ENCODE peak calls at places on chromosome 17, in ten cellular contexts. One of them, this sample, is unnamed.
A peak's percentile ranks its signal among the peaks of the same experiment; 100 is the strongest.

GRCh38 chr17:7017827-7018200 is 5.0 kb upstream of the BCL6B start:
- DNase-seq in heart left ventricle: no peak
- DNase-seq in prostate gland: no peak
- DNase-seq in Peyer's patch: no peak
- DNase-seq in CD4-positive, alpha-beta T cell: no peak
- DNase-seq in uterus: no peak
- DNase-seq in brain microvascular endothelial cell: no peak
- DNase-seq in thyroid gland: no peak
- DNase-seq in left ventricle myocardium inferior: no peak
- DNase-seq in fibroblast of lung: no peak
- DNase-seq in this sample: no peak

GRCh38 chr17:29711588-29712385 is 89.1 kb upstream of the CORO6 start:
- DNase-seq in heart left ventricle: no peak
- DNase-seq in prostate gland: no peak
- DNase-seq in Peyer's patch: no peak
- DNase-seq in CD4-positive, alpha-beta T cell: no peak
- DNase-seq in uterus: no peak
- DNase-seq in brain microvascular endothelial cell: no peak
- DNase-seq in thyroid gland: no peak
- DNase-seq in left ventricle myocardium inferior: no peak
- DNase-seq in fibroblast of lung: no peak
- DNase-seq in this sample: no peak

GRCh38 chr17:64213995-64214507 is 49.0 kb downstream of the TEX2 start:
- DNase-seq in heart left ventricle: no peak
- DNase-seq in prostate gland: no peak
- DNase-seq in Peyer's patch: no peak
- DNase-seq in CD4-positive, alpha-beta T cell: no peak
- DNase-seq in uterus: no peak
- DNase-seq in brain microvascular endothelial cell: peak; percentile 40
- DNase-seq in thyroid gland: no peak
- DNase-seq in left ventricle myocardium inferior: no peak
- DNase-seq in fibroblast of lung: peak; percentile 72
- DNase-seq in this sample: no peak

GRCh38 chr17:76866774-76867577 is 1.2 kb upstream of the MGAT5B start:
- DNase-seq in heart left ventricle: no peak
- DNase-seq in prostate gland: no peak
- DNase-seq in Peyer's patch: no peak
- DNase-seq in CD4-positive, alpha-beta T cell: no peak
- DNase-seq in uterus: no peak
- DNase-seq in brain microvascular endothelial cell: peak; percentile 54
- DNase-seq in thyroid gland: no peak
- DNase-seq in left ventricle myocardium inferior: no peak
- DNase-seq in fibroblast of lung: peak; percentile 75
- DNase-seq in this sample: no peak

GRCh38 chr17:75262112-75262606 is 480 bp downstream of the MRPS7 start:
- DNase-seq in heart left ventricle: no peak
- DNase-seq in prostate gland: no peak
- DNase-seq in Peyer's patch: no peak
- DNase-seq in CD4-positive, alpha-beta T cell: no peak
- DNase-seq in uterus: no peak
- DNase-seq in brain microvascular endothelial cell: no peak
- DNase-seq in thyroid gland: peak; percentile 17
- DNase-seq in left ventricle myocardium inferior: no peak
- DNase-seq in fibroblast of lung: peak; percentile 51
- DNase-seq in this sample: no peak

GRCh38 chr17:75010683-75011406 is 1.6 kb upstream of the MRPL58 start:
- DNase-seq in heart left ventricle: peak; percentile 64
- DNase-seq in prostate gland: no peak
- DNase-seq in Peyer's patch: peak; percentile 52
- DNase-seq in CD4-positive, alpha-beta T cell: no peak
- DNase-seq in uterus: peak; percentile 74
- DNase-seq in brain microvascular endothelial cell: no peak
- DNase-seq in thyroid gland: peak; percentile 12
- DNase-seq in left ventricle myocardium inferior: peak; percentile 54
- DNase-seq in fibroblast of lung: peak; percentile 42
- DNase-seq in this sample: peak; percentile 57

GRCh38 chr17:63116967-63117366 is 150.9 kb downstream of the TANC2 start:
- DNase-seq in heart left ventricle: no peak
- DNase-seq in prostate gland: peak; percentile 5
- DNase-seq in Peyer's patch: no peak
- DNase-seq in CD4-positive, alpha-beta T cell: no peak
- DNase-seq in uterus: no peak
- DNase-seq in brain microvascular endothelial cell: peak; percentile 41
- DNase-seq in thyroid gland: no peak
- DNase-seq in left ventricle myocardium inferior: no peak
- DNase-seq in fibroblast of lung: peak; percentile 91
- DNase-seq in this sample: peak; percentile 61

GRCh38 chr17:76318586-76318985 is 10.5 kb upstream of the QRICH2 start:
- DNase-seq in heart left ventricle: no peak
- DNase-seq in prostate gland: no peak
- DNase-seq in Peyer's patch: no peak
- DNase-seq in CD4-positive, alpha-beta T cell: no peak
- DNase-seq in uterus: no peak
- DNase-seq in brain microvascular endothelial cell: peak; percentile 67
- DNase-seq in thyroid gland: no peak
- DNase-seq in left ventricle myocardium inferior: no peak
- DNase-seq in fibroblast of lung: no peak
- DNase-seq in this sample: no peak

GRCh38 chr17:56973520-56973919 is 4.4 kb upstream of the SCPEP1 start:
- DNase-seq in heart left ventricle: no peak
- DNase-seq in prostate gland: peak; percentile 61
- DNase-seq in Peyer's patch: no peak
- DNase-seq in CD4-positive, alpha-beta T cell: no peak
- DNase-seq in uterus: no peak
- DNase-seq in brain microvascular endothelial cell: no peak
- DNase-seq in thyroid gland: peak; percentile 68
- DNase-seq in left ventricle myocardium inferior: no peak
- DNase-seq in fibroblast of lung: peak; percentile 18
- DNase-seq in this sample: no peak

GRCh38 chr17:40364121-40364861 is at the start of gene GJD3:
- DNase-seq in heart left ventricle: peak; percentile 51
- DNase-seq in prostate gland: no peak
- DNase-seq in Peyer's patch: no peak
- DNase-seq in CD4-positive, alpha-beta T cell: no peak
- DNase-seq in uterus: no peak
- DNase-seq in brain microvascular endothelial cell: no peak
- DNase-seq in thyroid gland: no peak
- DNase-seq in left ventricle myocardium inferior: no peak
- DNase-seq in fibroblast of lung: no peak
- DNase-seq in this sample: no peak

GRCh38 chr17:58331815-58332719 is 3.5 kb upstream of the TSPOAP1 start:
- DNase-seq in heart left ventricle: peak; percentile 80
- DNase-seq in prostate gland: no peak
- DNase-seq in Peyer's patch: peak; percentile 97
- DNase-seq in CD4-positive, alpha-beta T cell: peak; percentile 95
- DNase-seq in uterus: peak; percentile 32
- DNase-seq in brain microvascular endothelial cell: no peak
- DNase-seq in thyroid gland: peak; percentile 45
- DNase-seq in left ventricle myocardium inferior: peak; percentile 74
- DNase-seq in fibroblast of lung: no peak
- DNase-seq in this sample: no peak

GRCh38 chr17:6551356-6551755 is 5.0 kb downstream of the PITPNM3 start:
- DNase-seq in heart left ventricle: no peak
- DNase-seq in prostate gland: peak; percentile 38
- DNase-seq in Peyer's patch: no peak
- DNase-seq in CD4-positive, alpha-beta T cell: no peak
- DNase-seq in uterus: no peak
- DNase-seq in brain microvascular endothelial cell: no peak
- DNase-seq in thyroid gland: peak; percentile 60
- DNase-seq in left ventricle myocardium inferior: no peak
- DNase-seq in fibroblast of lung: no peak
- DNase-seq in this sample: no peak

DNA sequence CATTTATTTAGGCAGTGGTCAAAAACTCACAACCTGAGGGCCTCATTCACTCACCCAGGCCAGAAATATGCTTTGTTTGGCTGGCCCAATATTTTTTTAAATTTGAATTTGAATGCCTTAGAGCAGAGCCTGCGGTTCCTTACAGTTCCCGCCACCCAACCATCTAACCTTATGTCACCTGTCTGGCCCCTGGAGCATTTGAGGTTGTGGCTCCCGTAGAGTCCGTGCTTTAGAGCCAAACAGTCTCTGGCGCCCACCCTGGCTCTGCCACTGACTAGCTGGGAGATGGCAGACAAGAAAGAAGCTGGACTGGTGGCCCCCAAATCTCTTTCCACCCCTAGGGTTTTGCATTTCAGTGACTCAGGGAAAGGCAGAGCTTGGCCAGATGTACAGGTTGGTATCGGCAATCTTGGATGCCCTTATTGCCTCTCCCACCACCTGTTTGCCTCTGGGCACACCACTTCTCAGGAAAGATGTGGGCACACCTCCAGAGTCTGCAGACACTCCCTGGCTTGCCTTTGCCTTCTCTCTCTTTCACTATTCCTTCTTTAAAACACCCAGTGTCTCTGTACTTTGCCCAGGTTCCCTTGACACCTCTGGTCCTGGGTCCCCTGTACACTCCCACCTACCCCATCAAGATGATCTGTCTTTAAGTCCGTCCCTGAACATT is 1.9 kb upstream of the MAP3K14 start:
- DNase-seq in heart left ventricle: no peak
- DNase-seq in prostate gland: no peak
- DNase-seq in Peyer's patch: no peak
- DNase-seq in CD4-positive, alpha-beta T cell: no peak
- DNase-seq in uterus: no peak
- DNase-seq in brain microvascular endothelial cell: no peak
- DNase-seq in thyroid gland: no peak
- DNase-seq in left ventricle myocardium inferior: no peak
- DNase-seq in fibroblast of lung: no peak
- DNase-seq in this sample: no peak
- H3K27ac ChIP-seq in heart left ventricle: no peak overlapping the region
- H3K27ac ChIP-seq in prostate gland: peak overlapping the region; percentile 57
- H3K27ac ChIP-seq in Peyer's patch: peak overlapping the region; percentile 82
- H3K27ac ChIP-seq in CD4-positive, alpha-beta T cell: no peak overlapping the region
- H3K27ac ChIP-seq in uterus: no peak overlapping the region
- H3K27ac ChIP-seq in brain microvascular endothelial cell: peak overlapping the region; percentile 68
- H3K27ac ChIP-seq in thyroid gland: no peak overlapping the region
- H3K27ac ChIP-seq in left ventricle myocardium inferior: no peak overlapping the region
- H3K27ac ChIP-seq in fibroblast of lung: no peak overlapping the region
- H3K27ac ChIP-seq in this sample: no peak overlapping the region

DNA sequence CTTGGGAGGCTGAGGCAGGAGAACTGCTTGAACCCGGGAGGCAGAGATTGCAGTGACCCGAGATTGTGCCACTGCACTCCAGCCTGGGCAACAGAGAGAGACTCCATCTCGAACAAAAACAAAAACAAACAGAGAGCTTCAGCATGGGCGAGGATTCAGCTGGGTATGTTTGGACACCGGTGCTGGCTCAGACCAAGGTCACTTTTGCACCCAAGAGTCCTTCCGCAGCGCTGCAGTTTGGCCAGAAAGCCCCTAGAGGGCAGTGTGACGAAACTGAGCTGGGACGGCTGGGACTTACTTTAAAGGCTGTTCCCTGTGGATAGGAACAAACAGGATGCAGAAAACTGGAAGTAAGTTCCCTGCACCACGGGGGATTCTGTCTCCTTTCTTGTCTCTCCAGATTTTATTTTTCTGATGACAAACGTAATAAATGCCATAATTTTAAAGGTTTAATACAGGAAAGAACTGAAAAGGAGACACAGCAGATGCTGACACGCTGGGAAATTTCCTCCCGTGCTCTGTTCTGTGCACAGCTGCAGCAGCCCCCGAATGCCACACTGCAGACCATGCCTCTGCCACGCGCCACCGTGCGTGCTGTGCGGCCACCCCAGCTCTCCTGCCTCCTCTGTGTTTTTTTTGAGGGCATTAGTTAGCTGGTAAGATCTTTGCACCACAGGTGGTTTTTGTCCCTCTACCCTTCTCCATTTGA is 25.2 kb upstream of the USP36 start:
- DNase-seq in heart left ventricle: peak; percentile 85
- DNase-seq in prostate gland: peak; percentile 65
- DNase-seq in Peyer's patch: peak; percentile 91
- DNase-seq in CD4-positive, alpha-beta T cell: peak; percentile 53
- DNase-seq in uterus: peak; percentile 86
- DNase-seq in brain microvascular endothelial cell: peak; percentile 74
- DNase-seq in thyroid gland: peak; percentile 85
- DNase-seq in left ventricle myocardium inferior: peak; percentile 83
- DNase-seq in fibroblast of lung: peak; percentile 57
- DNase-seq in this sample: peak; percentile 82
- TF ChIP-seq CTCF in heart left ventricle: peak; percentile 97
- TF ChIP-seq CTCF in prostate gland: peak; percentile 89
- TF ChIP-seq CTCF in Peyer's patch: peak; percentile 91
- TF ChIP-seq CTCF in CD4-positive, alpha-beta T cell: peak; percentile 94
- TF ChIP-seq CTCF in uterus: peak; percentile 93
- TF ChIP-seq CTCF in brain microvascular endothelial cell: peak; percentile 94
- TF ChIP-seq CTCF in thyroid gland: peak; percentile 90
- TF ChIP-seq CTCF in left ventricle myocardium inferior: peak; percentile 96
- TF ChIP-seq CTCF in fibroblast of lung: peak; percentile 94
- TF ChIP-seq CTCF in this sample: peak; percentile 96

GRCh38 chr17:1878419-1879121 is 48.8 kb downstream of the RPA1 start:
- DNase-seq in heart left ventricle: no peak
- DNase-seq in prostate gland: no peak
- DNase-seq in Peyer's patch: no peak
- DNase-seq in CD4-positive, alpha-beta T cell: no peak
- DNase-seq in uterus: no peak
- DNase-seq in brain microvascular endothelial cell: no peak
- DNase-seq in thyroid gland: peak; percentile 86
- DNase-seq in left ventricle myocardium inferior: no peak
- DNase-seq in fibroblast of lung: peak; percentile 44
- DNase-seq in this sample: no peak

GRCh38 chr17:1883536-1883935 is 53.7 kb downstream of the RPA1 start:
- DNase-seq in heart left ventricle: no peak
- DNase-seq in prostate gland: no peak
- DNase-seq in Peyer's patch: peak; percentile 32
- DNase-seq in CD4-positive, alpha-beta T cell: no peak
- DNase-seq in uterus: no peak
- DNase-seq in brain microvascular endothelial cell: no peak
- DNase-seq in thyroid gland: no peak
- DNase-seq in left ventricle myocardium inferior: no peak
- DNase-seq in fibroblast of lung: no peak
- DNase-seq in this sample: no peak

GRCh38 chr17:1875597-1875996 is 45.8 kb downstream of the RPA1 start:
- DNase-seq in heart left ventricle: no peak
- DNase-seq in prostate gland: no peak
- DNase-seq in Peyer's patch: no peak
- DNase-seq in CD4-positive, alpha-beta T cell: no peak
- DNase-seq in uterus: no peak
- DNase-seq in brain microvascular endothelial cell: no peak
- DNase-seq in thyroid gland: no peak
- DNase-seq in left ventricle myocardium inferior: no peak
- DNase-seq in fibroblast of lung: no peak
- DNase-seq in this sample: no peak

GRCh38 chr17:1882836-1883235 is 53.0 kb downstream of the RPA1 start:
- DNase-seq in heart left ventricle: no peak
- DNase-seq in prostate gland: no peak
- DNase-seq in Peyer's patch: peak; percentile 59
- DNase-seq in CD4-positive, alpha-beta T cell: no peak
- DNase-seq in uterus: no peak
- DNase-seq in brain microvascular endothelial cell: peak; percentile 51
- DNase-seq in thyroid gland: no peak
- DNase-seq in left ventricle myocardium inferior: no peak
- DNase-seq in fibroblast of lung: peak; percentile 19
- DNase-seq in this sample: peak; percentile 42

GRCh38 chr17:1880851-1881630 is 51.2 kb downstream of the RPA1 start:
- DNase-seq in heart left ventricle: no peak
- DNase-seq in prostate gland: no peak
- DNase-seq in Peyer's patch: no peak
- DNase-seq in CD4-positive, alpha-beta T cell: no peak
- DNase-seq in uterus: no peak
- DNase-seq in brain microvascular endothelial cell: no peak
- DNase-seq in thyroid gland: no peak
- DNase-seq in left ventricle myocardium inferior: no peak
- DNase-seq in fibroblast of lung: peak; percentile 52
- DNase-seq in this sample: no peak
- H3K27ac ChIP-seq in heart left ventricle: no peak overlapping the region
- H3K27ac ChIP-seq in prostate gland: no peak overlapping the region
- H3K27ac ChIP-seq in Peyer's patch: no peak overlapping the region
- H3K27ac ChIP-seq in CD4-positive, alpha-beta T cell: no peak overlapping the region
- H3K27ac ChIP-seq in uterus: no peak overlapping the region
- H3K27ac ChIP-seq in brain microvascular endothelial cell: no peak overlapping the region
- H3K27ac ChIP-seq in thyroid gland: no peak overlapping the region
- H3K27ac ChIP-seq in left ventricle myocardium inferior: peak overlapping the region; percentile 41
- H3K27ac ChIP-seq in fibroblast of lung: no peak overlapping the region
- H3K27ac ChIP-seq in this sample: peak overlapping the region; percentile 64

GRCh38 chr17:4560837-4561241 is 462 bp upstream of the GGT6 start:
- DNase-seq in heart left ventricle: no peak
- DNase-seq in prostate gland: no peak
- DNase-seq in Peyer's patch: no peak
- DNase-seq in CD4-positive, alpha-beta T cell: no peak
- DNase-seq in uterus: no peak
- DNase-seq in brain microvascular endothelial cell: no peak
- DNase-seq in thyroid gland: no peak
- DNase-seq in left ventricle myocardium inferior: no peak
- DNase-seq in fibroblast of lung: no peak
- DNase-seq in this sample: no peak
- TF ChIP-seq CTCF in heart left ventricle: no peak
- TF ChIP-seq CTCF in prostate gland: no peak
- TF ChIP-seq CTCF in Peyer's patch: no peak
- TF ChIP-seq CTCF in CD4-positive, alpha-beta T cell: no peak
- TF ChIP-seq CTCF in uterus: no peak
- TF ChIP-seq CTCF in brain microvascular endothelial cell: peak; percentile 29
- TF ChIP-seq CTCF in thyroid gland: no peak
- TF ChIP-seq CTCF in left ventricle myocardium inferior: no peak
- TF ChIP-seq CTCF in fibroblast of lung: no peak
- TF ChIP-seq CTCF in this sample: no peak